ENCODE peak calls at places on chromosome 1, in four cellular contexts. One of them, this sample, is unnamed.

GRCh38 chr1:202129453-202130274 is 6.9 kb downstream of the GPR37L1 start:
- DNase-seq in right atrium auricular region: no peak
- DNase-seq in tibial nerve: no peak
- DNase-seq in CD8-positive, alpha-beta T cell: no peak
- DNase-seq in this sample: no peak

GRCh38 chr1:228767636-228768344 is 32.5 kb downstream of the RHOU start:
- DNase-seq in right atrium auricular region: no peak
- DNase-seq in tibial nerve: no peak
- DNase-seq in CD8-positive, alpha-beta T cell: no peak
- DNase-seq in this sample: no peak

GRCh38 chr1:51843948-51844347 is 34.6 kb downstream of the NRDC start:
- DNase-seq in tibial nerve: no peak
- DNase-seq in CD8-positive, alpha-beta T cell: no peak
- DNase-seq in right atrium auricular region: no peak
- DNase-seq in this sample: no peak

GRCh38 chr1:55632058-55632457 is 416.9 kb upstream of the USP24 start:
- DNase-seq in right atrium auricular region: no peak
- DNase-seq in CD8-positive, alpha-beta T cell: no peak
- DNase-seq in tibial nerve: no peak
- DNase-seq in this sample: no peak

GRCh38 chr1:67939176-67939751 is 106.0 kb upstream of the GNG12 start:
- DNase-seq in CD8-positive, alpha-beta T cell: no peak
- DNase-seq in tibial nerve: no peak
- DNase-seq in right atrium auricular region: no peak
- DNase-seq in this sample: no peak

GRCh38 chr1:112878321-112878720 is 77.7 kb downstream of the SLC16A1 start:
- DNase-seq in right atrium auricular region: no peak
- DNase-seq in tibial nerve: no peak
- DNase-seq in CD8-positive, alpha-beta T cell: no peak
- DNase-seq in this sample: no peak

GRCh38 chr1:187840557-187840956 is 1011.8 kb downstream of the PLA2G4A start:
- DNase-seq in tibial nerve: no peak
- DNase-seq in CD8-positive, alpha-beta T cell: no peak
- DNase-seq in right atrium auricular region: no peak
- DNase-seq in this sample: no peak

GRCh38 chr1:191870490-191870889 is 287.8 kb upstream of the RGS18 start:
- DNase-seq in CD8-positive, alpha-beta T cell: no peak
- DNase-seq in tibial nerve: no peak
- DNase-seq in right atrium auricular region: no peak
- DNase-seq in this sample: no peak

GRCh38 chr1:230068952-230069684 is 2.1 kb downstream of the GALNT2 start:
- DNase-seq in tibial nerve: no peak
- DNase-seq in CD8-positive, alpha-beta T cell: no peak
- DNase-seq in right atrium auricular region: peak; percentile 57
- DNase-seq in this sample: no peak

GRCh38 chr1:110216844-110217444 is 6.8 kb downstream of the KCNC4 start:
- DNase-seq in CD8-positive, alpha-beta T cell: no peak
- DNase-seq in right atrium auricular region: no peak
- DNase-seq in tibial nerve: no peak
- DNase-seq in this sample: no peak

GRCh38 chr1:156465747-156466365 is 34.7 kb downstream of the MEF2D start:
- DNase-seq in right atrium auricular region: no peak
- DNase-seq in CD8-positive, alpha-beta T cell: no peak
- DNase-seq in tibial nerve: no peak
- DNase-seq in this sample: no peak

GRCh38 chr1:113185463-113186104 is 112.6 kb downstream of the LRIG2 start:
- DNase-seq in CD8-positive, alpha-beta T cell: no peak
- DNase-seq in tibial nerve: no peak
- DNase-seq in right atrium auricular region: no peak
- DNase-seq in this sample: no peak

GRCh38 chr1:83927061-83927460 is 71.9 kb downstream of the TTLL7 start:
- DNase-seq in right atrium auricular region: no peak
- DNase-seq in tibial nerve: no peak
- DNase-seq in CD8-positive, alpha-beta T cell: no peak
- DNase-seq in this sample: no peak

GRCh38 chr1:156121441-156121840 is 6.9 kb downstream of the LMNA start:
- DNase-seq in CD8-positive, alpha-beta T cell: no peak
- DNase-seq in tibial nerve: no peak
- DNase-seq in right atrium auricular region: no peak
- DNase-seq in this sample: no peak

GRCh38 chr1:165389609-165390008 is 33.1 kb upstream of the LMX1A start:
- DNase-seq in CD8-positive, alpha-beta T cell: no peak
- DNase-seq in right atrium auricular region: no peak
- DNase-seq in tibial nerve: no peak
- DNase-seq in this sample: no peak

GRCh38 chr1:51572365-51572764 is 44.5 kb upstream of the OSBPL9 start:
- DNase-seq in CD8-positive, alpha-beta T cell: no peak
- DNase-seq in right atrium auricular region: no peak
- DNase-seq in tibial nerve: no peak
- DNase-seq in this sample: no peak

GRCh38 chr1:221704291-221704690 is 37.6 kb downstream of the DUSP10 start:
- DNase-seq in right atrium auricular region: no peak
- DNase-seq in tibial nerve: no peak
- DNase-seq in CD8-positive, alpha-beta T cell: no peak
- DNase-seq in this sample: no peak

GRCh38 chr1:245888809-245889208 is 618.3 kb downstream of the SMYD3 start:
- DNase-seq in tibial nerve: no peak
- DNase-seq in CD8-positive, alpha-beta T cell: no peak
- DNase-seq in right atrium auricular region: no peak
- DNase-seq in this sample: no peak

GRCh38 chr1:39505289-39505688 is 13.9 kb downstream of the BMP8A start:
- DNase-seq in CD8-positive, alpha-beta T cell: no peak
- DNase-seq in tibial nerve: no peak
- DNase-seq in right atrium auricular region: no peak
- DNase-seq in this sample: no peak

GRCh38 chr1:39508266-39508665 is 16.8 kb downstream of the BMP8A start:
- DNase-seq in tibial nerve: no peak
- DNase-seq in CD8-positive, alpha-beta T cell: no peak
- DNase-seq in right atrium auricular region: no peak
- DNase-seq in this sample: no peak

GRCh38 chr1:39508857-39509305 is 17.4 kb downstream of the BMP8A start:
- DNase-seq in tibial nerve: no peak
- DNase-seq in CD8-positive, alpha-beta T cell: no peak
- DNase-seq in right atrium auricular region: no peak
- DNase-seq in this sample: no peak

GRCh38 chr1:39509360-39510009 is 18.0 kb downstream of the BMP8A start:
- DNase-seq in tibial nerve: no peak
- DNase-seq in CD8-positive, alpha-beta T cell: no peak
- DNase-seq in right atrium auricular region: no peak
- DNase-seq in this sample: peak; percentile 67

GRCh38 chr1:39507230-39507928 is 15.9 kb downstream of the BMP8A start:
- DNase-seq in tibial nerve: no peak
- DNase-seq in CD8-positive, alpha-beta T cell: no peak
- DNase-seq in right atrium auricular region: no peak
- DNase-seq in this sample: no peak
- TF ChIP-seq CTCF in tibial nerve: no peak
- TF ChIP-seq CTCF in CD8-positive, alpha-beta T cell: no peak
- TF ChIP-seq CTCF in right atrium auricular region: no peak
- TF ChIP-seq CTCF in this sample: no peak

DNA sequence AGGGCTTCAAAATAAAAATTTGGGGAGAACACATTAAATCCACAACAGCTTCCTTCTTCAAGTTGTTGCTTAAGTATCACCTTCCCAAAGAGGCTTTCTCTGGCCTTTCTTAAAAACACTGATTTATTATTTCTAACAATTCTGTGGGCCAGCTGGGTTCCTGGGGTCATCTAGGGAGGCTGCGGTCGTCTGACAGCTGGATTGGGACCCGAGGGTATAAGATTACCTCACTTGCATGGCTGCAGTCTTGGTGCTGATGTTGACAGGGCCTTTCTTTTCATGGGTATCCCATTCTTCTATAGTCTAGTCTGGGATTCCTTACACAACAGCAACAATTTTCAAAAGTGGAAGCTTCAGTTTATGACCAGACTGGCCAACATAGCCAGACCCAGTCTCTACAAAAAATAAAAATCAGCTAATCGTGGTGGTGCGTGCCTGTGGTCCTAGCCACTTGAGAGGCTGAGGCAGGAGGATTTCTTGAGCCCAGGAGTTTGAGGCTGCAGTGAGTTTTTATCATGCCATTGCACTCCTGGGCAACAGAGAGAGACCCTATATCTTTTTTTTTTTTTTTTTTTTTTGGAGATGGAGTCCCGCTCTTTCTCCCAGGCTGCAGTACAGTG is 46.1 kb upstream of the ZNF326 start:
- DNase-seq in CD8-positive, alpha-beta T cell: no peak
- DNase-seq in tibial nerve: no peak
- DNase-seq in right atrium auricular region: no peak
- DNase-seq in this sample: no peak
- TF ChIP-seq CTCF in CD8-positive, alpha-beta T cell: no peak
- TF ChIP-seq CTCF in tibial nerve: no peak
- TF ChIP-seq CTCF in right atrium auricular region: no peak
- TF ChIP-seq CTCF in this sample: no peak

DNA sequence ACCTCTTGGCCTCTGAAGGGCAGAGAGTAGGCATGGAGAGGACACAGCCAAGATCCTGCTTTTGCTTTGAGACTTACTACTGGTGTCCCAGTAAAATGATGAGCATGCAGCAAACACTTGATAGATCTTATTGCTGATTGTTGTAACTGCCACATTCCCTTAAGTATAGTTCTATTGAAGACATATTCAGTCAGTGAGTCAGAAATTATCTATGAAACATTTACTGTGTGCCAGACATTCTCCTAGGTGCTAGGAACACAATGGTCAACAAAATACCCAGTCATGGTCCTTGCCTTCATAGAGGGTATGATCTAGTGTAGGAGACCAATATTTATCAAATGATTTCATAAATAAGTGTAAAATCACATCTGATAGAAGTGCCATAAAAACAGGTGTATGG is 13.6 kb downstream of the STYXL2 start:
- DNase-seq in CD8-positive, alpha-beta T cell: no peak
- DNase-seq in tibial nerve: no peak
- DNase-seq in right atrium auricular region: no peak
- DNase-seq in this sample: no peak
- TF ChIP-seq CTCF in CD8-positive, alpha-beta T cell: no peak
- TF ChIP-seq CTCF in tibial nerve: no peak
- TF ChIP-seq CTCF in right atrium auricular region: no peak
- TF ChIP-seq CTCF in this sample: no peak

GRCh38 chr1:31420716-31421115 is 7.7 kb downstream of the SERINC2 start:
- DNase-seq in right atrium auricular region: no peak
- DNase-seq in tibial nerve: no peak
- DNase-seq in CD8-positive, alpha-beta T cell: no peak
- DNase-seq in this sample: no peak

GRCh38 chr1:31418626-31419025 is 5.6 kb downstream of the SERINC2 start:
- DNase-seq in right atrium auricular region: no peak
- DNase-seq in CD8-positive, alpha-beta T cell: no peak
- DNase-seq in tibial nerve: no peak
- DNase-seq in this sample: no peak

GRCh38 chr1:31423418-31423947 is 10.5 kb downstream of the SERINC2 start:
- DNase-seq in tibial nerve: no peak
- DNase-seq in CD8-positive, alpha-beta T cell: no peak
- DNase-seq in right atrium auricular region: no peak
- DNase-seq in this sample: no peak

GRCh38 chr1:31422505-31423319 is 9.7 kb downstream of the SERINC2 start:
- DNase-seq in tibial nerve: peak; percentile 71
- DNase-seq in CD8-positive, alpha-beta T cell: peak; percentile 54
- DNase-seq in right atrium auricular region: peak; percentile 61
- DNase-seq in this sample: peak; percentile 80

GRCh38 chr1:31421404-31422040 is 8.5 kb downstream of the SERINC2 start:
- DNase-seq in right atrium auricular region: no peak
- DNase-seq in CD8-positive, alpha-beta T cell: no peak
- DNase-seq in tibial nerve: no peak
- DNase-seq in this sample: no peak
- TF ChIP-seq CTCF in right atrium auricular region: no peak
- TF ChIP-seq CTCF in CD8-positive, alpha-beta T cell: no peak
- TF ChIP-seq CTCF in tibial nerve: no peak
- TF ChIP-seq CTCF in this sample: peak; percentile 45

DNA sequence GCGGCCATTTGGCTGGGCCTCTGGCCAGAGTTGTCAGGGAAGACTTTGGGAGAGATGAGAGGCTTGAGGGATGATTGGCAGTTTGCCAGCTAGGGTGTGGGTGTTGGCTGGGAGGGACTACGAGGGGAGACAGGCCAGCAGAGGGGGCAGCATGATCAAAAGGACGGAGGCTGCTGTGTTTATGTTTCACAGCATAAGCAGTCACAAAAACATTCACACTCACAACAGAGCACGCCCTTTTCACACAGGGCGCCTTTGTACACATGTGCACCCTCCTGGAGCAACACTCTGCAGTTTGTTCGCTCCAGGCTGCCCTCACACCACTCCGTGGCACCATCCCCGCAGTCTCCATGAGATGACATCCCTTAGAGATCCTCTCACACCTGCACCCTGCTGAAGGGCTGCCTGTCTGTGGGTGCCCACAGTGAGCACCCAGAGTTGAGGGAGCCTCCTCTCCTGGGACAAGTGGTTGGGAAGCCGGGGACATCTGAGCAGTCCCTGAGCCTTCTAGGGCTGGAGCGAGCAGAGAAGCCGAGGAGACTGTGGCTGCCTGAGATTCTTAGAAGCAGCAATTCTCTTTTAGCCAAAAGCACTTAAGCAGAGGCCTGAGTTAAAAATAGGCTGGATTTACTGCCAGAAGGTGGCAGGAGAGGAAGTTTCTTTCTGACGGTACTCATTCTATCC is 15.4 kb downstream of the EFNA3 start:
- DNase-seq in tibial nerve: peak; percentile 43
- DNase-seq in right atrium auricular region: no peak
- DNase-seq in CD8-positive, alpha-beta T cell: no peak
- DNase-seq in this sample: no peak
- TF ChIP-seq CTCF in tibial nerve: peak; percentile 37
- TF ChIP-seq CTCF in right atrium auricular region: no peak
- TF ChIP-seq CTCF in CD8-positive, alpha-beta T cell: peak; percentile 32
- TF ChIP-seq CTCF in this sample: peak; percentile 39

GRCh38 chr1:206812456-206812855 is 40.2 kb upstream of the IL10 start:
- DNase-seq in tibial nerve: no peak
- DNase-seq in CD8-positive, alpha-beta T cell: no peak
- DNase-seq in right atrium auricular region: no peak
- DNase-seq in this sample: no peak

GRCh38 chr1:206814716-206815341 is 42.5 kb upstream of the IL10 start:
- DNase-seq in tibial nerve: no peak
- DNase-seq in CD8-positive, alpha-beta T cell: no peak
- DNase-seq in right atrium auricular region: no peak
- DNase-seq in this sample: no peak

GRCh38 chr1:206805357-206805756 is 33.1 kb upstream of the IL10 start:
- DNase-seq in tibial nerve: no peak
- DNase-seq in CD8-positive, alpha-beta T cell: no peak
- DNase-seq in right atrium auricular region: no peak
- DNase-seq in this sample: no peak

GRCh38 chr1:206808615-206809014 is 36.3 kb upstream of the IL10 start:
- DNase-seq in right atrium auricular region: no peak
- DNase-seq in tibial nerve: peak; percentile 22
- DNase-seq in CD8-positive, alpha-beta T cell: peak; percentile 26
- DNase-seq in this sample: no peak

GRCh38 chr1:206809504-206810084 is 37.3 kb upstream of the IL10 start:
- DNase-seq in tibial nerve: no peak
- DNase-seq in CD8-positive, alpha-beta T cell: no peak
- DNase-seq in right atrium auricular region: no peak
- DNase-seq in this sample: no peak
- TF ChIP-seq CTCF in tibial nerve: no peak
- TF ChIP-seq CTCF in CD8-positive, alpha-beta T cell: peak; percentile 41
- TF ChIP-seq CTCF in right atrium auricular region: no peak
- TF ChIP-seq CTCF in this sample: peak; percentile 15